ENCODE peak calls at places on chromosome 22, in eight cellular contexts. One of them, this sample, is unnamed.

GRCh38 chr22:23220485-23221350 is 40.4 kb downstream of the BCR start:
- DNase-seq in upper lobe of right lung: peak; percentile 70
- DNase-seq in breast epithelium: no peak
- DNase-seq in IMR-90: peak; percentile 53
- DNase-seq in OCI-LY7: peak; percentile 77
- DNase-seq in Peyer's patch: peak; percentile 7
- DNase-seq in uterus: no peak
- DNase-seq in mammary epithelial cell: peak; percentile 49
- DNase-seq in this sample: no peak

GRCh38 chr22:39325392-39325932 is 6.0 kb upstream of the RPL3 start:
- DNase-seq in upper lobe of right lung: no peak
- DNase-seq in breast epithelium: no peak
- DNase-seq in IMR-90: no peak
- DNase-seq in OCI-LY7: no peak
- DNase-seq in Peyer's patch: no peak
- DNase-seq in uterus: no peak
- DNase-seq in mammary epithelial cell: no peak
- DNase-seq in this sample: no peak

GRCh38 chr22:44217346-44217745 is 36.6 kb downstream of the PARVG start:
- DNase-seq in upper lobe of right lung: no peak
- DNase-seq in breast epithelium: no peak
- DNase-seq in IMR-90: no peak
- DNase-seq in OCI-LY7: no peak
- DNase-seq in Peyer's patch: no peak
- DNase-seq in uterus: no peak
- DNase-seq in mammary epithelial cell: no peak
- DNase-seq in this sample: no peak

GRCh38 chr22:17201285-17201945 is 17.8 kb downstream of the ADA2 start:
- DNase-seq in upper lobe of right lung: no peak
- DNase-seq in breast epithelium: no peak
- DNase-seq in IMR-90: peak; percentile 18
- DNase-seq in OCI-LY7: no peak
- DNase-seq in Peyer's patch: no peak
- DNase-seq in uterus: no peak
- DNase-seq in mammary epithelial cell: no peak
- DNase-seq in this sample: no peak

GRCh38 chr22:19290400-19291217 is 910 bp downstream of the CLTCL1 start:
- DNase-seq in upper lobe of right lung: no peak
- DNase-seq in breast epithelium: no peak
- DNase-seq in IMR-90: no peak
- DNase-seq in OCI-LY7: no peak
- DNase-seq in Peyer's patch: no peak
- DNase-seq in uterus: peak; percentile 16
- DNase-seq in mammary epithelial cell: no peak
- DNase-seq in this sample: no peak

GRCh38 chr22:41009222-41009948 is 58.2 kb downstream of the RBX1 start:
- DNase-seq in upper lobe of right lung: peak; percentile 68
- DNase-seq in breast epithelium: no peak
- DNase-seq in IMR-90: peak; percentile 91
- DNase-seq in OCI-LY7: no peak
- DNase-seq in Peyer's patch: no peak
- DNase-seq in uterus: no peak
- DNase-seq in mammary epithelial cell: peak; percentile 29
- DNase-seq in this sample: no peak

GRCh38 chr22:39388261-39389011 is 11.1 kb upstream of the TAB1 start:
- DNase-seq in upper lobe of right lung: peak; percentile 90
- DNase-seq in breast epithelium: peak; percentile 75
- DNase-seq in IMR-90: peak; percentile 78
- DNase-seq in OCI-LY7: no peak
- DNase-seq in Peyer's patch: peak; percentile 77
- DNase-seq in uterus: peak; percentile 80
- DNase-seq in mammary epithelial cell: peak; percentile 34
- DNase-seq in this sample: peak; percentile 81

GRCh38 chr22:48244388-48245118 is 1482.1 kb downstream of the TBC1D22A start:
- DNase-seq in upper lobe of right lung: peak; percentile 57
- DNase-seq in breast epithelium: no peak
- DNase-seq in IMR-90: no peak
- DNase-seq in OCI-LY7: no peak
- DNase-seq in Peyer's patch: no peak
- DNase-seq in uterus: no peak
- DNase-seq in mammary epithelial cell: no peak
- DNase-seq in this sample: no peak

GRCh38 chr22:39996732-39997131 is 2.0 kb downstream of the FAM83F start:
- DNase-seq in upper lobe of right lung: no peak
- DNase-seq in breast epithelium: no peak
- DNase-seq in IMR-90: no peak
- DNase-seq in OCI-LY7: no peak
- DNase-seq in Peyer's patch: no peak
- DNase-seq in uterus: no peak
- DNase-seq in mammary epithelial cell: peak; percentile 55
- DNase-seq in this sample: no peak

GRCh38 chr22:17401728-17402127 is 32.5 kb downstream of the CECR2 start:
- DNase-seq in upper lobe of right lung: no peak
- DNase-seq in breast epithelium: no peak
- DNase-seq in IMR-90: no peak
- DNase-seq in OCI-LY7: no peak
- DNase-seq in Peyer's patch: no peak
- DNase-seq in uterus: no peak
- DNase-seq in mammary epithelial cell: no peak
- DNase-seq in this sample: no peak

GRCh38 chr22:23481369-23481768 is 98.7 kb downstream of the IGLL1 start:
- DNase-seq in upper lobe of right lung: no peak
- DNase-seq in breast epithelium: no peak
- DNase-seq in IMR-90: no peak
- DNase-seq in OCI-LY7: no peak
- DNase-seq in Peyer's patch: no peak
- DNase-seq in uterus: no peak
- DNase-seq in mammary epithelial cell: no peak
- DNase-seq in this sample: no peak

GRCh38 chr22:43956383-43956782 is 1.1 kb downstream of the SAMM50 start:
- DNase-seq in upper lobe of right lung: no peak
- DNase-seq in breast epithelium: no peak
- DNase-seq in IMR-90: no peak
- DNase-seq in OCI-LY7: no peak
- DNase-seq in Peyer's patch: no peak
- DNase-seq in uterus: no peak
- DNase-seq in mammary epithelial cell: no peak
- DNase-seq in this sample: no peak

GRCh38 chr22:41429232-41429945 is 17.2 kb downstream of the TOB2 start:
- DNase-seq in upper lobe of right lung: no peak
- DNase-seq in breast epithelium: no peak
- DNase-seq in IMR-90: no peak
- DNase-seq in OCI-LY7: no peak
- DNase-seq in Peyer's patch: no peak
- DNase-seq in uterus: no peak
- DNase-seq in mammary epithelial cell: peak; percentile 56
- DNase-seq in this sample: no peak

GRCh38 chr22:43275545-43275981 is 67.6 kb downstream of the SCUBE1 start:
- DNase-seq in upper lobe of right lung: no peak
- DNase-seq in breast epithelium: no peak
- DNase-seq in IMR-90: peak; percentile 60
- DNase-seq in OCI-LY7: no peak
- DNase-seq in Peyer's patch: no peak
- DNase-seq in uterus: no peak
- DNase-seq in mammary epithelial cell: peak; percentile 73
- DNase-seq in this sample: no peak

GRCh38 chr22:39318507-39319283 is 728 bp downstream of the RPL3 start:
- DNase-seq in upper lobe of right lung: no peak
- DNase-seq in breast epithelium: peak; percentile 41
- DNase-seq in IMR-90: no peak
- DNase-seq in OCI-LY7: peak; percentile 59
- DNase-seq in Peyer's patch: peak; percentile 69
- DNase-seq in uterus: no peak
- DNase-seq in mammary epithelial cell: no peak
- DNase-seq in this sample: no peak

DNA sequence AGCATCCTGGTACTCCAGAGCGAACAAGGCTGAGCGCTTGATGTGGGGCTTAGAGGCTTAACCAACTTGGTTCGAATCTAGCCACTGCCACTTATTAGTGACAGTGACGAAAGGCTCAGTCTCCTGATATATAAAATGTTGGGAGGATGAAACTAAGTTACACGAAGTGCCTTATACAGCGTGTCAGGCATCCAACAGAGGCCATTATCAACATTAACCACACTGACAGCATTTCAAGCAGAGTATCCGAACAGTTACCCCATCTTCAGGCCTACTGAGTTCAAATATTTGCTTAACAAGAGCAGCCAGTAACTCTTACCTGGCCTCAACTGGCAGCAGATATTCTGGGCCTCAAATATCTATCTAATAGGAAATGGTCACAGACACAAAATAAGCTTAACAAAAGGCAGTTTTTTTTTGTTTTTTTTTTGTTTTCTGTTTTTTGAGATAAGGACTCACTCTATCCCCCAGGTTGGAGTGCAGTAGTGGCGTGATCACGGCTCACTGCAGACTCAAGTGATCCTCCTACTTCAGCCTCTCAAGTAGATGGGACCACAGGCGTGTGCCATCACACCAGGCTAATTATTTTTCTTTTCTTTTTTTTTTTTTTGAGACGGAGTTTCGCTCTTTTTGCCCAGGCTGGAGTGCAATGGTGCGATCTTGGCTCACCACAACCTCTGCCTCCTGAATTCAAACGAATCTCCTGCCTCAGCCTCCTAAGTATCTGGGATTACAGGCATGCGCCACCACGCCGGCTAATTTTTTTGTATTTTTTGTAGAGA is 2.9 kb downstream of the SERPIND1 start:
- DNase-seq in upper lobe of right lung: no peak
- DNase-seq in breast epithelium: no peak
- DNase-seq in IMR-90: no peak
- DNase-seq in OCI-LY7: no peak
- DNase-seq in Peyer's patch: no peak
- DNase-seq in uterus: no peak
- DNase-seq in mammary epithelial cell: no peak
- DNase-seq in this sample: no peak
- H3K27ac ChIP-seq in upper lobe of right lung: no peak overlapping the region
- H3K27ac ChIP-seq in breast epithelium: peak overlapping the region; percentile 82
- H3K27ac ChIP-seq in IMR-90: no peak overlapping the region
- H3K27ac ChIP-seq in OCI-LY7: no peak overlapping the region
- H3K27ac ChIP-seq in Peyer's patch: peak overlapping the region; percentile 13
- H3K27ac ChIP-seq in uterus: peak overlapping the region; percentile 84
- H3K27ac ChIP-seq in mammary epithelial cell: no peak overlapping the region
- H3K27ac ChIP-seq in this sample: no peak overlapping the region

GRCh38 chr22:29209624-29209929 is 3.9 kb downstream of the EMID1 start:
- DNase-seq in upper lobe of right lung: no peak
- DNase-seq in breast epithelium: no peak
- DNase-seq in IMR-90: no peak
- DNase-seq in OCI-LY7: no peak
- DNase-seq in Peyer's patch: no peak
- DNase-seq in uterus: no peak
- DNase-seq in mammary epithelial cell: no peak
- DNase-seq in this sample: no peak

GRCh38 chr22:29207562-29208501 is 2.1 kb downstream of the EMID1 start:
- DNase-seq in upper lobe of right lung: no peak
- DNase-seq in breast epithelium: no peak
- DNase-seq in IMR-90: no peak
- DNase-seq in OCI-LY7: no peak
- DNase-seq in Peyer's patch: no peak
- DNase-seq in uterus: no peak
- DNase-seq in mammary epithelial cell: no peak
- DNase-seq in this sample: no peak

GRCh38 chr22:29207231-29207550 is 1.5 kb downstream of the EMID1 start:
- DNase-seq in upper lobe of right lung: no peak
- DNase-seq in breast epithelium: no peak
- DNase-seq in IMR-90: no peak
- DNase-seq in OCI-LY7: no peak
- DNase-seq in Peyer's patch: no peak
- DNase-seq in uterus: no peak
- DNase-seq in mammary epithelial cell: no peak
- DNase-seq in this sample: no peak

GRCh38 chr22:29208502-29208862 is 2.8 kb downstream of the EMID1 start:
- DNase-seq in upper lobe of right lung: no peak
- DNase-seq in breast epithelium: no peak
- DNase-seq in IMR-90: no peak
- DNase-seq in OCI-LY7: no peak
- DNase-seq in Peyer's patch: no peak
- DNase-seq in uterus: no peak
- DNase-seq in mammary epithelial cell: no peak
- DNase-seq in this sample: no peak

GRCh38 chr22:29208879-29209623 is 3.4 kb downstream of the EMID1 start:
- DNase-seq in upper lobe of right lung: no peak
- DNase-seq in breast epithelium: no peak
- DNase-seq in IMR-90: no peak
- DNase-seq in OCI-LY7: peak; percentile 30
- DNase-seq in Peyer's patch: no peak
- DNase-seq in uterus: no peak
- DNase-seq in mammary epithelial cell: no peak
- DNase-seq in this sample: no peak
- TF ChIP-seq CTCF in upper lobe of right lung: no peak
- TF ChIP-seq CTCF in breast epithelium: no peak
- TF ChIP-seq CTCF in IMR-90: no peak
- TF ChIP-seq CTCF in OCI-LY7: no peak
- TF ChIP-seq CTCF in Peyer's patch: no peak
- TF ChIP-seq CTCF in uterus: no peak
- TF ChIP-seq CTCF in mammary epithelial cell: no peak
- TF ChIP-seq CTCF in this sample: no peak

DNA sequence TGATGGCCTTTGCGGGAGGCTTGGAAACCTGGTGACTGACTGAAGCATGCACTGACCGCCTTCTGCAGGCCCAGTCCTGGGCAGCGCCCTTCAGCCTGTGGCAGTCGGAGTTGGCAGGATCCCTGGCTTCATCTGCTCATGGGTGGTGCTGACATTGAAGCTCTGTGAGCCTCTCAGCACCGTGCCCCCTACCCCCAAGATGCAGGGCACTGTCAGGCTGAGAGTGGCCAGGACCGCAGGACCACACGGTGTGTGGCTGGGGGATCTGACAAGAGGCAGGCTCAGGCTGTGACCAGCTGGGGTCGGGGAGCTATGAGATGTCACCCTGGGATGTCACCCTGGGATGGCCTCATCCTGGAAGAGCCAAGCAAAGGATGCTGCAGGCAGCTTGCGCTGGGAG is 32.7 kb downstream of the TBC1D22A start:
- DNase-seq in upper lobe of right lung: no peak
- DNase-seq in breast epithelium: peak; percentile 5
- DNase-seq in IMR-90: no peak
- DNase-seq in OCI-LY7: no peak
- DNase-seq in Peyer's patch: peak; percentile 41
- DNase-seq in uterus: no peak
- DNase-seq in mammary epithelial cell: no peak
- DNase-seq in this sample: no peak
- H3K27ac ChIP-seq in upper lobe of right lung: no peak overlapping the region
- H3K27ac ChIP-seq in breast epithelium: no peak overlapping the region
- H3K27ac ChIP-seq in IMR-90: no peak overlapping the region
- H3K27ac ChIP-seq in OCI-LY7: no peak overlapping the region
- H3K27ac ChIP-seq in Peyer's patch: no peak overlapping the region
- H3K27ac ChIP-seq in uterus: no peak overlapping the region
- H3K27ac ChIP-seq in mammary epithelial cell: no peak overlapping the region
- H3K27ac ChIP-seq in this sample: no peak overlapping the region

DNA sequence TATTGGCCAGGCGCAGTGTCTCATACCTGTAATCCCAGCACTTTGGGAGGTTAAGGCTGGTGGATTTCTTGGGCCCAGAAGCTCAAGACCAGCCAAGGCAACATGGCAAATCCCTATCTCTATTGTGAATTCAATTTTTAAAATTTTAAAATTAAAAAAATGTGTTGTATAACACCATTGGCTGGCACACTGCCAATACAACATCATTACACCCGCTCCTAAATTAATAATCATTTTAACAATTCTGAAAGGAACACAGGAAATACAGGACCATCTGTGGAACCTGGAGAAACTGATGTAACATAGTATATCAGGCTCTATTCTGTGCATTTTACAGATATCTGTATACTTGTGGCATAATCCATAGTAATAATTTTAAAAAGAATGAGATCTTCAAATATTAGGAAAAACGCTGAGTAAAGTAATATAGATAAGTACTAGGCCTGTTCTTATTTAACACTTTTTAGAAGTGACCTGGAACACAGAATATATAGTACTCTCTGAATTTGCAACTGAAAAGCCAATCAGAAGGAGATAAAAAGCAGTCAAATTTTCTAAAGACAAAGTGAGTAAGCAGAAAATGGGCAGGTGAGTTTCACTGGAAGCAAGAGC is 124.3 kb downstream of the APOL5 start:
- DNase-seq in upper lobe of right lung: no peak
- DNase-seq in breast epithelium: no peak
- DNase-seq in IMR-90: no peak
- DNase-seq in OCI-LY7: no peak
- DNase-seq in Peyer's patch: no peak
- DNase-seq in uterus: no peak
- DNase-seq in mammary epithelial cell: no peak
- DNase-seq in this sample: no peak
- TF ChIP-seq CTCF in upper lobe of right lung: no peak
- TF ChIP-seq CTCF in breast epithelium: no peak
- TF ChIP-seq CTCF in IMR-90: no peak
- TF ChIP-seq CTCF in OCI-LY7: no peak
- TF ChIP-seq CTCF in Peyer's patch: no peak
- TF ChIP-seq CTCF in uterus: no peak
- TF ChIP-seq CTCF in mammary epithelial cell: no peak
- TF ChIP-seq CTCF in this sample: no peak

This sample was measured in dorsolateral prefrontal cortex.